ENCODE peak calls at places on chromosomes 12 and 14, in six cellular contexts. One of them, this sample, is unnamed. For H3K36me3, the result is how much of the 10 kb centered on the place peaks cover.

GRCh38 chr12:109115758-109116610 is at the start of gene ACACB:
- DNase-seq in K562: no peak
- DNase-seq in astrocyte: no peak
- DNase-seq in MM.1S: no peak
- DNase-seq in GM23338: peak
- DNase-seq in HCT116: no peak
- DNase-seq in this sample: no peak

GRCh38 chr12:79069009-79069408 is 204.4 kb downstream of the SYT1 start:
- DNase-seq in K562: no peak
- DNase-seq in astrocyte: no peak
- DNase-seq in MM.1S: peak
- DNase-seq in GM23338: no peak
- DNase-seq in HCT116: no peak
- DNase-seq in this sample: no peak

GRCh38 chr12:127539499-127539898 is 727.5 kb upstream of the TMEM132C start:
- DNase-seq in K562: no peak
- DNase-seq in astrocyte: no peak
- DNase-seq in MM.1S: no peak
- DNase-seq in GM23338: peak
- DNase-seq in HCT116: no peak
- DNase-seq in this sample: no peak

GRCh38 chr12:55705802-55706402 is 1.8 kb downstream of the ITGA7 start:
- DNase-seq in K562: peak
- DNase-seq in astrocyte: no peak
- DNase-seq in MM.1S: peak
- DNase-seq in GM23338: peak
- DNase-seq in HCT116: no peak
- DNase-seq in this sample: no peak

GRCh38 chr14:61561144-61561543 is 134.2 kb upstream of the HIF1A start:
- DNase-seq in K562: no peak
- DNase-seq in astrocyte: peak
- DNase-seq in MM.1S: no peak
- DNase-seq in GM23338: peak
- DNase-seq in HCT116: no peak
- DNase-seq in this sample: no peak

GRCh38 chr12:123388218-123388947 is 4.5 kb downstream of the KMT5A start:
- DNase-seq in K562: peak
- DNase-seq in astrocyte: peak
- DNase-seq in MM.1S: peak
- DNase-seq in GM23338: peak
- DNase-seq in HCT116: no peak
- DNase-seq in this sample: peak

GRCh38 chr14:93480867-93481266 is 50.1 kb downstream of the UNC79 start:
- DNase-seq in K562: no peak
- DNase-seq in astrocyte: no peak
- DNase-seq in MM.1S: no peak
- DNase-seq in GM23338: no peak
- DNase-seq in HCT116: no peak
- DNase-seq in this sample: peak

GRCh38 chr14:94050231-94050880 is 24.2 kb downstream of the OTUB2 start:
- DNase-seq in K562: no peak
- DNase-seq in astrocyte: no peak
- DNase-seq in MM.1S: no peak
- DNase-seq in GM23338: no peak
- DNase-seq in HCT116: no peak
- DNase-seq in this sample: no peak

GRCh38 chr14:60184597-60185555 is 19.7 kb upstream of the DHRS7 start:
- DNase-seq in K562: peak
- DNase-seq in astrocyte: no peak
- DNase-seq in MM.1S: no peak
- DNase-seq in GM23338: no peak
- DNase-seq in HCT116: no peak
- DNase-seq in this sample: peak

GRCh38 chr12:67025543-67026114 is 243.5 kb upstream of the CAND1 start:
- DNase-seq in K562: peak
- DNase-seq in astrocyte: no peak
- DNase-seq in MM.1S: peak
- DNase-seq in GM23338: peak
- DNase-seq in HCT116: no peak
- DNase-seq in this sample: peak

GRCh38 chr12:102095677-102096263 is 24.1 kb downstream of the NUP37 start:
- DNase-seq in K562: peak
- DNase-seq in astrocyte: peak
- DNase-seq in MM.1S: peak
- DNase-seq in GM23338: peak
- DNase-seq in HCT116: no peak
- DNase-seq in this sample: peak

GRCh38 chr14:103551338-103551762 is 11.1 kb downstream of the BAG5 start:
- DNase-seq in K562: no peak
- DNase-seq in astrocyte: no peak
- DNase-seq in MM.1S: no peak
- DNase-seq in GM23338: no peak
- DNase-seq in HCT116: no peak
- DNase-seq in this sample: no peak

GRCh38 chr14:64935508-64935907 is 7.0 kb downstream of the GPX2 start:
- DNase-seq in K562: no peak
- DNase-seq in astrocyte: no peak
- DNase-seq in MM.1S: peak
- DNase-seq in GM23338: no peak
- DNase-seq in HCT116: no peak
- DNase-seq in this sample: no peak

GRCh38 chr14:57930241-57930975 is 64.5 kb upstream of the SLC35F4 start:
- DNase-seq in K562: no peak
- DNase-seq in astrocyte: no peak
- DNase-seq in MM.1S: no peak
- DNase-seq in GM23338: no peak
- DNase-seq in HCT116: no peak
- DNase-seq in this sample: no peak

GRCh38 chr12:25155031-25155576 is 39.9 kb downstream of the DNAI7 start:
- DNase-seq in K562: peak
- DNase-seq in astrocyte: peak
- DNase-seq in MM.1S: peak
- DNase-seq in GM23338: peak
- DNase-seq in HCT116: peak
- DNase-seq in this sample: peak

GRCh38 chr12:93060071-93060665 is 131.1 kb upstream of the EEA1 start:
- DNase-seq in K562: no peak
- DNase-seq in astrocyte: no peak
- DNase-seq in MM.1S: peak
- DNase-seq in GM23338: no peak
- DNase-seq in HCT116: no peak
- DNase-seq in this sample: no peak

GRCh38 chr14:46861753-46862152 is 210.2 kb upstream of the RPL10L start:
- DNase-seq in K562: no peak
- DNase-seq in astrocyte: no peak
- DNase-seq in MM.1S: no peak
- DNase-seq in GM23338: no peak
- DNase-seq in HCT116: no peak
- DNase-seq in this sample: no peak

DNA sequence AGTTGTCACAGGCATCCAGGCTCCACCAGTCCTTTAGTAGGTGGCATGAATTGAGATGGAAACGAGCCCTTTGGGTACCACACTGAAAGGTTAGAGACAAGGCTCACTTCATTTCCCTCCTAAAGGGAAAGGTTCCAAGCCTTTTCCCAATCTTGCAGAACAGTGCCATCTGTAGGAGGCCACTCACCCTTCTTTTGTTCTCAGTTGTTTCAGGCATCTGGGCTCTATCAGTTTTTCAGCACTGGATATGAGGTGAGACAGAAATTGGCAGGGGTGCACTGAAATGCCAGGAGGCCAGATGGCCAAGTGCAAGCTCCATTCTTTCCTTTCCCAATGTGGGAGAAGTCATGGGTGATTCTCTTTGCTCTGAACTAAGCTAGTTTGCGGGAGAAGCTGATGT is 15.2 kb downstream of the FBXO33 start:
- DNase-seq in K562: no peak
- DNase-seq in astrocyte: no peak
- DNase-seq in MM.1S: no peak
- DNase-seq in GM23338: peak
- DNase-seq in HCT116: peak
- DNase-seq in this sample: peak
- TF ChIP-seq CTCF in K562: no peak
- TF ChIP-seq CTCF in astrocyte: peak
- TF ChIP-seq CTCF in MM.1S: peak
- TF ChIP-seq CTCF in GM23338: peak
- TF ChIP-seq CTCF in HCT116: peak
- TF ChIP-seq CTCF in this sample: peak

GRCh38 chr12:903055-903454 is 46.4 kb downstream of the RAD52 start:
- DNase-seq in K562: no peak
- DNase-seq in astrocyte: no peak
- DNase-seq in MM.1S: no peak
- DNase-seq in GM23338: no peak
- DNase-seq in HCT116: no peak
- DNase-seq in this sample: no peak

GRCh38 chr12:905273-906076 is 44.0 kb downstream of the RAD52 start:
- DNase-seq in K562: no peak
- DNase-seq in astrocyte: no peak
- DNase-seq in MM.1S: no peak
- DNase-seq in GM23338: no peak
- DNase-seq in HCT116: no peak
- DNase-seq in this sample: no peak

GRCh38 chr12:902581-902980 is 46.9 kb downstream of the RAD52 start:
- DNase-seq in K562: no peak
- DNase-seq in astrocyte: no peak
- DNase-seq in MM.1S: no peak
- DNase-seq in GM23338: no peak
- DNase-seq in HCT116: no peak
- DNase-seq in this sample: no peak

GRCh38 chr12:906077-906585 is 43.4 kb downstream of the RAD52 start:
- DNase-seq in K562: no peak
- DNase-seq in astrocyte: no peak
- DNase-seq in MM.1S: no peak
- DNase-seq in GM23338: no peak
- DNase-seq in HCT116: no peak
- DNase-seq in this sample: no peak

GRCh38 chr12:904010-904414 is 45.5 kb downstream of the RAD52 start:
- DNase-seq in K562: peak
- DNase-seq in astrocyte: no peak
- DNase-seq in MM.1S: no peak
- DNase-seq in GM23338: no peak
- DNase-seq in HCT116: no peak
- DNase-seq in this sample: peak
- H3K36me3 ChIP-seq in K562: half or more
- H3K36me3 ChIP-seq in astrocyte: half or more
- H3K36me3 ChIP-seq in MM.1S: under half
- H3K36me3 ChIP-seq in GM23338: under half
- H3K36me3 ChIP-seq in HCT116: under half
- H3K36me3 ChIP-seq in this sample: half or more

GRCh38 chr12:54591001-54591591 is 2.6 kb upstream of the PPP1R1A start:
- DNase-seq in K562: no peak
- DNase-seq in astrocyte: no peak
- DNase-seq in MM.1S: peak
- DNase-seq in GM23338: no peak
- DNase-seq in HCT116: no peak
- DNase-seq in this sample: no peak

GRCh38 chr12:54588110-54588831 is at the start of gene PPP1R1A:
- DNase-seq in K562: no peak
- DNase-seq in astrocyte: no peak
- DNase-seq in MM.1S: no peak
- DNase-seq in GM23338: peak
- DNase-seq in HCT116: no peak
- DNase-seq in this sample: peak

GRCh38 chr12:54587315-54587821 is 1.1 kb downstream of the PPP1R1A start:
- DNase-seq in K562: no peak
- DNase-seq in astrocyte: no peak
- DNase-seq in MM.1S: no peak
- DNase-seq in GM23338: no peak
- DNase-seq in HCT116: no peak
- DNase-seq in this sample: peak

GRCh38 chr12:54589964-54590363 is 1.5 kb upstream of the PPP1R1A start:
- DNase-seq in K562: no peak
- DNase-seq in astrocyte: no peak
- DNase-seq in MM.1S: no peak
- DNase-seq in GM23338: no peak
- DNase-seq in HCT116: no peak
- DNase-seq in this sample: no peak

DNA sequence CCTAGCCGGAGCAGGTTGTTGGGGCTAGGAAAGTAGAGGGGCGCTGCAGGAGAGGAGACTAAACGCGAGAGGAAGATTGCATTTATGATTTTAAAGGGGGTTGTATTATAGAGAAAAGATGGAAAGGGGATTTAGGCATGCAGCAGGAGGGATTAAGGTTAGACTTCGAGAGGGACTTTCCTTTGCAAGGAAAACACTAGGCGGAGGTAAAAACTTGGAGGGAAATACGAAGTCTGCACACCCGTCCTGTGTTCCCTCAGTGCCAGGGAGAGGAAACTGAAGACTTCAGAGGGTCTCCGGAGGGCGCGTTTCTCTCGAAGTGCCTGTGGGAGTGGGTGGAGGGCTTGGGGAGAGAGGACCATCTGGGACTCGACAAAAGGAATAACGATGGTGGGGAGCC is 433 bp upstream of the PPP1R1A start:
- DNase-seq in K562: no peak
- DNase-seq in astrocyte: no peak
- DNase-seq in MM.1S: no peak
- DNase-seq in GM23338: no peak
- DNase-seq in HCT116: no peak
- DNase-seq in this sample: no peak
- TF ChIP-seq EZH2 in K562: no peak
- TF ChIP-seq EZH2 in astrocyte: no peak
- TF ChIP-seq EZH2 in MM.1S: no peak
- TF ChIP-seq EZH2 in GM23338: no peak
- TF ChIP-seq EZH2 in HCT116: no peak
- TF ChIP-seq EZH2 in this sample: no peak

GRCh38 chr14:100303179-100303578 is 3.1 kb downstream of the SLC25A29 start:
- DNase-seq in K562: peak
- DNase-seq in astrocyte: no peak
- DNase-seq in MM.1S: no peak
- DNase-seq in GM23338: peak
- DNase-seq in HCT116: no peak
- DNase-seq in this sample: peak

GRCh38 chr14:100305446-100306255 is 593 bp downstream of the SLC25A29 start:
- DNase-seq in K562: peak
- DNase-seq in astrocyte: no peak
- DNase-seq in MM.1S: no peak
- DNase-seq in GM23338: peak
- DNase-seq in HCT116: no peak
- DNase-seq in this sample: peak

GRCh38 chr14:100303925-100304324 is 2.3 kb downstream of the SLC25A29 start:
- DNase-seq in K562: no peak
- DNase-seq in astrocyte: no peak
- DNase-seq in MM.1S: no peak
- DNase-seq in GM23338: peak
- DNase-seq in HCT116: no peak
- DNase-seq in this sample: peak

GRCh38 chr14:100304825-100305445 is 1.3 kb downstream of the SLC25A29 start:
- DNase-seq in K562: peak
- DNase-seq in astrocyte: peak
- DNase-seq in MM.1S: no peak
- DNase-seq in GM23338: peak
- DNase-seq in HCT116: no peak
- DNase-seq in this sample: peak

DNA sequence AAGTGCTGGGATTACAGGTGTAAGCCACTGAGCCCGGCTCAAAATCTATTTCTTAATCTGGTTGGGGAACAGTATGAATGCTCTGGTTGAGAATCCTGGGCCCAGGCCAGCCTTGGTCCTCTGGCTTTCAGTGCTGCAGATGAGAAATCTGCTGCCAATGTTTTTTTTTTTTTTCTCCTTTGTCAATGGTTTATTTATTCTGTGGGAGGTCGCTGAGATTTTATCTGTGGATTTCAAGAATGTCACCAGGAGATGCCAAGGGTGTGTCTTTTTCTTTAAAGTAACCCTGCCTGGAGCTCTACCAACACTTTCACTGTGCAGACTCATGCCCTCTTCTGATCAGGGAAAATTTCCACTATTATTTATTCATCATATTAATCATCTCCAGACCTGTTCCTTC is 3.6 kb downstream of the SLC25A29 start:
- DNase-seq in K562: no peak
- DNase-seq in astrocyte: no peak
- DNase-seq in MM.1S: no peak
- DNase-seq in GM23338: no peak
- DNase-seq in HCT116: no peak
- DNase-seq in this sample: no peak
- TF ChIP-seq CTCF in K562: no peak
- TF ChIP-seq CTCF in astrocyte: no peak
- TF ChIP-seq CTCF in MM.1S: no peak
- TF ChIP-seq CTCF in GM23338: no peak
- TF ChIP-seq CTCF in HCT116: no peak
- TF ChIP-seq CTCF in this sample: no peak

This sample was measured in A673.